ENCODE peak calls at places on chromosome 4, in ten cellular contexts. B is CD8-positive, alpha-beta T cell; J is upper lobe of left lung; N is fibroblast of lung; C is PC-3; L is WTC11; Z is epithelial cell of esophagus; S is mesothelial cell of epicardium; Y is tibial nerve; P is chondrocyte. I is an unnamed sample.

GRCh38 chr4:1234296-1234695 is 14.6 kb downstream of the CTBP1 start:
- DNase-seq in B (no peak), J (no peak), N (peak; percentile 34), C (no peak), L (no peak), Z (peak; percentile 11), S (no peak), Y (no peak), P (no peak), I (no peak)

GRCh38 chr4:38868055-38868965 is 704 bp downstream of the FAM114A1 start:
- DNase-seq in B (no peak), J (no peak), N (peak; percentile 45), C (no peak), L (peak; percentile 26), Z (peak; percentile 23), S (no peak), Y (peak; percentile 36), P (no peak), I (no peak)

GRCh38 chr4:101191302-101192098 is 155.8 kb downstream of the PPP3CA start:
- DNase-seq in B (no peak), J (no peak), N (peak; percentile 95), C (no peak), L (peak; percentile 28), Z (no peak), S (no peak), Y (peak; percentile 70), P (no peak), I (no peak)

GRCh38 chr4:110886270-110886669 is 263.4 kb upstream of the PITX2 start:
- DNase-seq in B (no peak), J (no peak), N (no peak), C (no peak), L (no peak), Z (no peak), S (no peak), Y (no peak), P (no peak), I (no peak)

GRCh38 chr4:118354913-118355312 is 2.1 kb upstream of the PRSS12 start:
- DNase-seq in B (no peak), J (no peak), N (no peak), C (no peak), L (no peak), Z (no peak), S (no peak), Y (no peak), P (no peak), I (no peak)

GRCh38 chr4:2432991-2433530 is 14.3 kb downstream of the CFAP99 start:
- DNase-seq in B (no peak), J (peak; percentile 59), N (peak; percentile 34), C (peak; percentile 32), L (no peak), Z (no peak), S (no peak), Y (no peak), P (no peak), I (no peak)

GRCh38 chr4:1409806-1410425 is 3.7 kb upstream of the NKX1-1 start:
- DNase-seq in B (no peak), J (no peak), N (no peak), C (no peak), L (no peak), Z (no peak), S (no peak), Y (no peak), P (peak; percentile 60), I (no peak)

GRCh38 chr4:5003918-5004317 is 15.3 kb downstream of the CYTL1 start:
- DNase-seq in B (no peak), J (no peak), N (no peak), C (no peak), L (no peak), Z (no peak), S (no peak), Y (no peak), P (no peak), I (no peak)

GRCh38 chr4:88705223-88705622 is 7.6 kb upstream of the NAP1L5 start:
- DNase-seq in B (no peak), J (no peak), N (no peak), C (no peak), L (no peak), Z (no peak), S (no peak), Y (no peak), P (no peak), I (no peak)

GRCh38 chr4:88705805-88706518 is 8.3 kb upstream of the NAP1L5 start:
- DNase-seq in B (no peak), J (no peak), N (peak; percentile 23), C (peak; percentile 36), L (no peak), Z (peak; percentile 12), S (no peak), Y (no peak), P (no peak), I (no peak)

GRCh38 chr4:88709989-88710388 is 12.4 kb upstream of the NAP1L5 start:
- DNase-seq in B (no peak), J (no peak), N (no peak), C (no peak), L (no peak), Z (no peak), S (no peak), Y (no peak), P (no peak), I (no peak)

GRCh38 chr4:88702780-88703179 is 5.2 kb upstream of the NAP1L5 start:
- DNase-seq in B (no peak), J (no peak), N (no peak), C (no peak), L (no peak), Z (no peak), S (no peak), Y (no peak), P (no peak), I (no peak)

DNA sequence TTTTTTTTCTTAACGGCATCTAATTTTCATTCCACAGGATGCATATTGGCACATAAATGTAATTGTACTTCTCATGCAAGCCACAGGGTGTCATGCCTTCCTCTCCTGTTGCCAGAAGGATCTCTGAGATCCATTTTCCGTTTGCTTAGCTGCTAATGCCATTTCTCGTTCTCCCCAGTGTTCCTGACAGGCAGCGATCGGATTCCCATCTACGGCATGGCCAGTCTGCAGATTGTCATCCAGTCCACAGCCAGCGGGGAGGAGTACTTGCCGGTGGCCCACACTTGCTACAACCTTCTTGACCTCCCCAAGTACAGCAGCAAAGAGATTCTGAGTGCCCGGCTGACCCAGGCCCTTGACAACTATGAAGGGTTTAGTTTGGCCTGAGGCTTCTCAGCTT is 8.9 kb upstream of the NAP1L5 start:
- DNase-seq in B (no peak), J (no peak), N (peak; percentile 82), C (peak; percentile 67), L (no peak), Z (peak; percentile 55), S (no peak), Y (peak; percentile 33), P (no peak), I (no peak)
- TF ChIP-seq CTCF in B (no peak), J (peak; percentile 52), N (peak; percentile 71), C (peak; percentile 69), L (no peak), Z (peak; percentile 61), S (peak; percentile 54), Y (peak; percentile 72), P (peak; percentile 87), I (no peak)

GRCh38 chr4:97910005-97910404 is 233.3 kb downstream of the STPG2 start:
- DNase-seq in B (no peak), J (no peak), N (no peak), C (peak; percentile 60), L (peak; percentile 26), Z (peak; percentile 38), S (no peak), Y (no peak), P (no peak), I (no peak)
- TF ChIP-seq CTCF in B (no peak), J (no peak), N (no peak), C (peak; percentile 60), L (no peak), Z (peak; percentile 64), S (no peak), Y (no peak), P (no peak), I (no peak)

DNA sequence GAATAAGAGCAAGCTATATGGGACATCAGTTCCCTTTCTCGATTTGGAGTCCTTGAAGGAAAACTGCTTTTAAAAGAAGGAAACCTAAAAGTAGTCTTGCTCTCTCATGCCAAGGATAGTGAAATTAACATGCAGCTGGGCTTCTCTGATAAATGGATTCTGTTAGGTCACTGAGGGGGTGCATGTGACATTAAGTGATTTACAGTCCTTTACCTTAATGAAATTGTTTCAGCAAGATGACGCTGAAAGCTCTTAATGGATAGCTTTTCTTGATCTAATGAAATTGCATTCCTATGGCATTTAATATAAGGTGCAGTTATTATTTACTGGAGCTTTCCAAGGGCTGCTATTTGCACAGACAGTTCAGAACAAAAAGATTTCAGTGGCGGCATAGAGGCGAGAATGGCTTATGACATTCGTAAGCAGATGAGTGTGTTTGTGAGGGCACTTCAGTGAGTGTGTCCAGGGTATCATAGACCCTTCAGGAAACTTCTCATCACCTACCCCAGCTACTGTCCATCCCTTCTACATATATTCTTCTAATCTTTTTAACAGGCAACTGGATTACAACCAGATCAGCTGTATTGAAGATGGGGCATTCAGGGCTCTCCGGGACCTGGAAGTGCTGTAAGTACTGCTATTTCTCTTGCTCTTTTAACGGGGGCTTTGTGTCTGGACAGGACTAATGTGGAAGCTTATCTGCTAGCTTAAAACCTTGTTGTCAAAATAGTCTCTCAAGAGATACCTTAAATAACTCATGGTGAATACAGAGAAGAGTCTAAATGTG is 219.9 kb upstream of the PACRGL start:
- DNase-seq in B (no peak), J (no peak), N (no peak), C (no peak), L (no peak), Z (no peak), S (no peak), Y (no peak), P (no peak), I (no peak)
- TF ChIP-seq CTCF in B (no peak), J (no peak), N (no peak), C (no peak), L (no peak), Z (no peak), S (no peak), Y (no peak), P (no peak), I (no peak)

GRCh38 chr4:8319061-8319460 is 49.5 kb downstream of the HTRA3 start:
- DNase-seq in B (no peak), J (no peak), N (no peak), C (no peak), L (no peak), Z (no peak), S (peak; percentile 8), Y (no peak), P (peak; percentile 49), I (no peak)

GRCh38 chr4:8318509-8318908 is 49.0 kb downstream of the HTRA3 start:
- DNase-seq in B (no peak), J (no peak), N (no peak), C (no peak), L (no peak), Z (no peak), S (no peak), Y (no peak), P (no peak), I (no peak)

GRCh38 chr4:8319731-8320385 is 50.3 kb downstream of the HTRA3 start:
- DNase-seq in B (no peak), J (no peak), N (peak; percentile 56), C (no peak), L (no peak), Z (peak; percentile 52), S (peak; percentile 9), Y (no peak), P (peak; percentile 46), I (peak; percentile 1)

GRCh38 chr4:8321220-8321619 is 51.7 kb downstream of the HTRA3 start:
- DNase-seq in B (no peak), J (no peak), N (no peak), C (no peak), L (no peak), Z (no peak), S (no peak), Y (no peak), P (no peak), I (no peak)

GRCh38 chr4:8320386-8320750 is 50.8 kb downstream of the HTRA3 start:
- DNase-seq in B (no peak), J (no peak), N (no peak), C (peak; percentile 17), L (peak; percentile 56), Z (peak; percentile 19), S (no peak), Y (no peak), P (no peak), I (peak; percentile 10)
- TF ChIP-seq CTCF in B (no peak), J (no peak), N (no peak), C (peak; percentile 41), L (peak; percentile 30), Z (no peak), S (no peak), Y (no peak), P (peak; percentile 22), I (no peak)